ENCODE peak calls at places on chromosomes 12 and 14, in seven cellular contexts. I, H, R, X, W, O and A are unnamed samples.

GRCh38 chr14:96265387-96265786 is 9.4 kb downstream of the BDKRB1 start:
- DNase-seq in I (no peak), H (no peak), R (no peak), X (no peak), W (no peak), O (no peak), A (no peak)

GRCh38 chr14:63483315-63483714 is 59.9 kb downstream of the PPP2R5E start:
- DNase-seq in I (no peak), H (no peak), R (no peak), X (no peak), W (no peak), O (no peak), A (no peak)

GRCh38 chr12:843609-844008 is 91.2 kb downstream of the WNK1 start:
- DNase-seq in I (no peak), H (no peak), R (no peak), X (no peak), W (no peak), O (peak), A (no peak)

GRCh38 chr12:24562761-24563392 is 386.0 kb downstream of the BCAT1 start:
- DNase-seq in I (peak), H (peak), R (peak), X (no peak), W (peak), O (no peak), A (peak)

GRCh38 chr12:52037248-52037861 is 13.9 kb upstream of the NR4A1 start:
- DNase-seq in I (peak), H (peak), R (no peak), X (no peak), W (no peak), O (no peak), A (peak)

GRCh38 chr14:69323266-69323966 is 63.5 kb downstream of the GALNT16 start:
- DNase-seq in I (no peak), H (peak), R (no peak), X (no peak), W (no peak), O (no peak), A (no peak)

GRCh38 chr12:120447992-120448391 is 1.7 kb downstream of the GATC start:
- DNase-seq in I (no peak), H (no peak), R (no peak), X (no peak), W (no peak), O (no peak), A (no peak)

GRCh38 chr12:92987362-92987761 is 58.3 kb upstream of the EEA1 start:
- DNase-seq in I (no peak), H (peak), R (peak), X (peak), W (no peak), O (peak), A (peak)

GRCh38 chr14:99460793-99461192 is 19.9 kb downstream of the SETD3 start:
- DNase-seq in I (no peak), H (no peak), R (no peak), X (no peak), W (no peak), O (no peak), A (no peak)

GRCh38 chr14:86626530-86626929 is 1096.6 kb downstream of the FLRT2 start:
- DNase-seq in I (no peak), H (no peak), R (no peak), X (no peak), W (no peak), O (no peak), A (no peak)

GRCh38 chr12:131087991-131088700 is 134.4 kb downstream of the ADGRD1 start:
- DNase-seq in I (peak), H (no peak), R (no peak), X (no peak), W (no peak), O (no peak), A (no peak)

GRCh38 chr14:92486881-92487280 is 26.7 kb upstream of the RIN3 start:
- DNase-seq in I (no peak), H (no peak), R (no peak), X (no peak), W (no peak), O (peak), A (no peak)
- TF ChIP-seq CTCF in I (no peak), H (no peak), R (no peak), X (no peak), W (no peak), O (no peak), A (no peak)

GRCh38 chr12:112418248-112418595 is 525 bp upstream of the PTPN11 start:
- DNase-seq in I (no peak), H (no peak), R (peak), X (peak), W (no peak), O (no peak), A (no peak)

GRCh38 chr12:112421363-112421762 is 2.6 kb downstream of the PTPN11 start:
- DNase-seq in I (no peak), H (no peak), R (no peak), X (no peak), W (no peak), O (no peak), A (no peak)

GRCh38 chr12:112419269-112420133 is 754 bp downstream of the PTPN11 start:
- DNase-seq in I (no peak), H (peak), R (peak), X (peak), W (peak), O (peak), A (peak)

GRCh38 chr12:112420740-112421139 is 2.0 kb downstream of the PTPN11 start:
- DNase-seq in I (no peak), H (no peak), R (no peak), X (no peak), W (no peak), O (no peak), A (no peak)

DNA sequence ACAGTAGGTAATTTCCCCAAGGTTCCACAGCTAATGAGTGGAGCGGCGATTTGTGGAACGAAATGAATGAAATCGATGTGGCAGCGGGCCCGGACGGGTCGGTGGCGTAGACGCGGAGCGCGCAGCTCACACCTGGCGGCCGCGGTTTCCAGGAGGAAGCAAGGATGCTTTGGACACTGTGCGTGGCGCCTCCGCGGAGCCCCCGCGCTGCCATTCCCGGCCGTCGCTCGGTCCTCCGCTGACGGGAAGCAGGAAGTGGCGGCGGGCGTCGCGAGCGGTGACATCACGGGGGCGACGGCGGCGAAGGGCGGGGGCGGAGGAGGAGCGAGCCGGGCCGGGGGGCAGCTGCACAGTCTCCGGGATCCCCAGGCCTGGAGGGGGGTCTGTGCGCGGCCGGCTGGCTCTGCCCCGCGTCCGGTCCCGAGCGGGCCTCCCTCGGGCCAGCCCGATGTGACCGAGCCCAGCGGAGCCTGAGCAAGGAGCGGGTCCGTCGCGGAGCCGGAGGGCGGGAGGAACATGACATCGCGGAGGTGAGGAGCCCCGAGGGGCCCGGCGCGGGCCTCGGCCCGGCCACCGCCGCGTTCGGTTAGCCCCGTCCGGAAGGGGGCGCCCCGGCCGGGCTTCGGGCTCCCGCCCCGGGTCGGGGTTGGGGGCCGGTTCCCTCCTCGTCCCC is at the start of gene PTPN11:
- DNase-seq in I (peak), H (peak), R (peak), X (peak), W (peak), O (no peak), A (peak)
- TF ChIP-seq CTCF in I (peak), H (peak), R (peak), X (peak), W (peak), O (peak), A (peak)

GRCh38 chr12:95740751-95741150 is 49.8 kb downstream of the NTN4 start:
- DNase-seq in I (no peak), H (peak), R (no peak), X (no peak), W (no peak), O (no peak), A (no peak)
- TF ChIP-seq CTCF in I (no peak), H (no peak), R (no peak), X (no peak), W (no peak), O (no peak), A (no peak)

DNA sequence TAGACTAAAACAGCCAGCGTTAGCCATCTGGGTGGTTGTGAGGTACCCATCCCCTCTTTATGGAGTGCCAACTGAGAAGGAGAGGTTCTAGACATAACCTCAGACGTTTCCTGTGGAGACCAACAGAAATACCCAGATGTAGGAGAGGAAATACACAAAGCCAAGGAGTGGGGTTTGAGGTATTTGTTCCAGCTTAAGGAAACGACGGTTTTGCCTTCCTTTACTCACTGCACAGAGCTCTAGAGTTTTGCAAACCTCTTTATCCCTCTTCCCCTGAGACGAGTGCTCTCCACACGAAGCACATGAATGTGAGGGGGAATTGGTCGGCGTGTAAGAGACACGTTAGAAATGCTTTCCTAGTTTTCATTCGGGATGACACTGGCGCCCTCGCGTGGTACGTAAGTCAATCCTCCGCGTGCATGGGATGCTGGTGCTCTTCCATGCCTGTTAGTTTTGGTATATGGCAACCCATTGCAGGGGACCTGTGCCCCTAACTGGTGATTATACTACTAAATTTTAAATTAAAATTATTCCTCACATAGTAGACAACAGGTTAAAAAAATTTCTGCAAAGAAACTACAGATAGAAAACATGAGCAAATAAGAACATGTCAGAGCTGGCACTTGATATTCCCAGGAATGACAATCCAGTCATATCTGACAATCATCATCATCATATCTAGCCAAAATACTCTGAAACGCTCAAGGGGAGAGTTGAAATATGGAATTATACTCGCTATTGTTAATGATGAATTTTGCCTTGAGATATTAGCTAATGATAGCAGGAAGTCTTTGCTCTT is 121.7 kb downstream of the PPM1H start:
- DNase-seq in I (peak), H (peak), R (peak), X (peak), W (peak), O (no peak), A (peak)
- TF ChIP-seq CTCF in I (peak), H (peak), R (peak), X (peak), W (peak), O (peak), A (peak)

GRCh38 chr12:98373982-98374381 is 141.4 kb upstream of the TMPO start:
- DNase-seq in I (no peak), H (no peak), R (no peak), X (no peak), W (no peak), O (no peak), A (no peak)

DNA sequence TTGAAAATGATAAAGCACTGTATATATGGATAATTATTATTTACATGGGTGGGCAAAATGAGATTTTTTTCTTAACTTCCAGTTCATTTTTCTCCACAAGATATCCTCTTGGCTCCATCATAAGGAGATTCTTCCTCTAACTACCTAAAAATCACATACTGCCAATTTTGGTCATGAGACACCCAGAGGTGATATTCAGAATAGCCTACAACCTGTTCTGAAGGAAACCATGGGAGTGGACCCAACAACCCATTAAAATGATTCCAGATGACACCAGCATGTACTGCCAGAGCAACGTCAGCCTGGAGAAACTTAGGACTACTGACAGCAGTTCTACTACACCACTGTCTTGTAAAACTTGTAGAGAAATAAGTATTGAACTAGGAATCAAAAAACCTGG is 136.3 kb upstream of the TMPO start:
- DNase-seq in I (no peak), H (no peak), R (no peak), X (no peak), W (no peak), O (no peak), A (no peak)
- TF ChIP-seq CTCF in I (no peak), H (no peak), R (no peak), X (no peak), W (no peak), O (no peak), A (no peak)

GRCh38 chr12:43501705-43502104 is 50.3 kb downstream of the ADAMTS20 start:
- DNase-seq in I (no peak), H (no peak), R (peak), X (peak), W (peak), O (peak), A (peak)
- TF ChIP-seq CTCF in I (no peak), H (no peak), R (peak), X (peak), W (no peak), O (peak), A (peak)

GRCh38 chr12:76081909-76082308 is 2.6 kb downstream of the NAP1L1 start:
- DNase-seq in I (no peak), H (no peak), R (no peak), X (no peak), W (no peak), O (no peak), A (no peak)

GRCh38 chr12:76078748-76079147 is 5.7 kb downstream of the NAP1L1 start:
- DNase-seq in I (no peak), H (no peak), R (no peak), X (no peak), W (no peak), O (no peak), A (no peak)

GRCh38 chr12:76083246-76083735 is 1.2 kb downstream of the NAP1L1 start:
- DNase-seq in I (no peak), H (no peak), R (no peak), X (no peak), W (no peak), O (no peak), A (no peak)

GRCh38 chr12:76080017-76080728 is 4.3 kb downstream of the NAP1L1 start:
- DNase-seq in I (no peak), H (no peak), R (no peak), X (no peak), W (no peak), O (no peak), A (no peak)

GRCh38 chr12:76080729-76081415 is 3.6 kb downstream of the NAP1L1 start:
- DNase-seq in I (no peak), H (no peak), R (no peak), X (peak), W (no peak), O (no peak), A (no peak)
- TF ChIP-seq CTCF in I (no peak), H (no peak), R (peak), X (peak), W (no peak), O (peak), A (no peak)

GRCh38 chr12:44972746-44973421 is 78.0 kb downstream of the DBX2 start:
- DNase-seq in I (no peak), H (no peak), R (peak), X (peak), W (peak), O (no peak), A (peak)
- TF ChIP-seq CTCF in I (peak), H (no peak), R (peak), X (peak), W (peak), O (peak), A (peak)

GRCh38 chr12:47816646-47817271 is 2.9 kb downstream of the HDAC7 start:
- DNase-seq in I (no peak), H (no peak), R (no peak), X (no peak), W (no peak), O (no peak), A (no peak)

GRCh38 chr12:47818701-47819543 is 781 bp downstream of the HDAC7 start:
- DNase-seq in I (peak), H (peak), R (peak), X (peak), W (peak), O (no peak), A (peak)

GRCh38 chr12:47818382-47818700 is 1.4 kb downstream of the HDAC7 start:
- DNase-seq in I (no peak), H (no peak), R (peak), X (no peak), W (no peak), O (no peak), A (no peak)

GRCh38 chr12:47818007-47818376 is 1.7 kb downstream of the HDAC7 start:
- DNase-seq in I (no peak), H (no peak), R (no peak), X (no peak), W (no peak), O (no peak), A (no peak)

DNA sequence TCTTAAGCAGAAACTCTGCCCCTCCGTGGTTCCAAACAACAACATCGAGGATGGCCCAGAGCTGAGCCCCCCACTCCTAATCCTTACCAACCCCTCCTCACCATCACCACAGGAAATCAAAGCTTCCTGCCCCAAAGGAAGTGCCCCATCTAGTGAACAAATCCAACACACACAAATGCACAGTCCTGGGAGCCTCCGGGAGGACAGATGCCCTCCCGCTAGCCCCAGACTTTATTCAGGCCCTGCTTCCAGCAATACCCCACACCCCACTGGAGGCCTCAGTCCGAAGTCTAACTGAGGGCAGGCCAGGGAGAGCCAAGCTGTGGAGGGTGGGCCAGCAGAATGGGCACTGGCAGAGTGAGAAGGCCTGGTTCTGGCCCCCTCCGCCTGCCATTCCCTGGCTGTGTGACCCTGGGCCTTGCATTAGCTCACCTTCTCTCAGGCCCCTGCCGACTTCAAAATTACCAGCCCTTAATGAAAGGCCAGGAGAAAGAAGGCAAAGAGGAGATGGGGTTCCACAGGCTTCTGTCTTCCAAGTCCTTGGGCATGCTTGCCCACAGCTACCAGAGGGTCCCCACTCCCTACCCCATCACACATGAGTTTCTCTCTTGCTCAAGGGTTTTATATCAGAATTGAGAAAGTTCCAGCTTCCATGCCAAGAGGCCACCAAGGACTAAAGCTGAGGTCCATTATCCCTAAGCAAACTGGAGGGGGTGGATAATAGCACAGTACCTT is 2.3 kb downstream of the HDAC7 start:
- DNase-seq in I (no peak), H (no peak), R (no peak), X (no peak), W (no peak), O (no peak), A (no peak)
- TF ChIP-seq CTCF in I (no peak), H (no peak), R (peak), X (no peak), W (no peak), O (peak), A (peak)